ENCODE peak calls at places on chromosomes 5 and 9, in four cellular contexts. One of them, this sample, is unnamed.

GRCh38 chr9:17004500-17004899 is 130.3 kb upstream of the CNTLN start:
- DNase-seq in stimulated activated CD4-positive, alpha-beta T cell treated with anti-CD3 and anti-CD28 coated beads, TNF-alpha, amount 100 ng/mL, for 1 hour: no peak
- DNase-seq in HFFc6: peak; percentile 53
- DNase-seq in activated CD8-positive, alpha-beta memory T cell treated with anti-CD3 and anti-CD28 coated beads, Interleukin-2, amount 50 U/mL, for 48 hours: no peak
- DNase-seq in this sample: no peak

GRCh38 chr5:50854082-50854481 is 187.6 kb downstream of the PARP8 start:
- DNase-seq in stimulated activated CD4-positive, alpha-beta T cell treated with anti-CD3 and anti-CD28 coated beads, TNF-alpha, amount 100 ng/mL, for 1 hour: no peak
- DNase-seq in HFFc6: no peak
- DNase-seq in activated CD8-positive, alpha-beta memory T cell treated with anti-CD3 and anti-CD28 coated beads, Interleukin-2, amount 50 U/mL, for 48 hours: no peak
- DNase-seq in this sample: no peak

GRCh38 chr5:179304466-179304865 is 40.8 kb downstream of the ADAMTS2 start:
- DNase-seq in stimulated activated CD4-positive, alpha-beta T cell treated with anti-CD3 and anti-CD28 coated beads, TNF-alpha, amount 100 ng/mL, for 1 hour: no peak
- DNase-seq in HFFc6: peak; percentile 96
- DNase-seq in activated CD8-positive, alpha-beta memory T cell treated with anti-CD3 and anti-CD28 coated beads, Interleukin-2, amount 50 U/mL, for 48 hours: no peak
- DNase-seq in this sample: no peak

GRCh38 chr9:131674425-131675421 is 65.2 kb downstream of the RAPGEF1 start:
- DNase-seq in HFFc6: no peak
- DNase-seq in activated CD8-positive, alpha-beta memory T cell treated with anti-CD3 and anti-CD28 coated beads, Interleukin-2, amount 50 U/mL, for 48 hours: no peak
- DNase-seq in stimulated activated CD4-positive, alpha-beta T cell treated with anti-CD3 and anti-CD28 coated beads, TNF-alpha, amount 100 ng/mL, for 1 hour: no peak
- DNase-seq in this sample: no peak

GRCh38 chr9:138020120-138020794 is 142.7 kb downstream of the CACNA1B start:
- DNase-seq in HFFc6: no peak
- DNase-seq in stimulated activated CD4-positive, alpha-beta T cell treated with anti-CD3 and anti-CD28 coated beads, TNF-alpha, amount 100 ng/mL, for 1 hour: no peak
- DNase-seq in activated CD8-positive, alpha-beta memory T cell treated with anti-CD3 and anti-CD28 coated beads, Interleukin-2, amount 50 U/mL, for 48 hours: no peak
- DNase-seq in this sample: no peak

GRCh38 chr9:16960084-16960483 is 89.6 kb upstream of the BNC2 start:
- DNase-seq in stimulated activated CD4-positive, alpha-beta T cell treated with anti-CD3 and anti-CD28 coated beads, TNF-alpha, amount 100 ng/mL, for 1 hour: no peak
- DNase-seq in HFFc6: peak; percentile 40
- DNase-seq in activated CD8-positive, alpha-beta memory T cell treated with anti-CD3 and anti-CD28 coated beads, Interleukin-2, amount 50 U/mL, for 48 hours: no peak
- DNase-seq in this sample: no peak

GRCh38 chr5:1511651-1512540 is 11.9 kb downstream of the LPCAT1 start:
- DNase-seq in activated CD8-positive, alpha-beta memory T cell treated with anti-CD3 and anti-CD28 coated beads, Interleukin-2, amount 50 U/mL, for 48 hours: no peak
- DNase-seq in HFFc6: peak; percentile 79
- DNase-seq in stimulated activated CD4-positive, alpha-beta T cell treated with anti-CD3 and anti-CD28 coated beads, TNF-alpha, amount 100 ng/mL, for 1 hour: no peak
- DNase-seq in this sample: peak; percentile 8

GRCh38 chr5:29077451-29077850 is 2039.1 kb upstream of the CDH9 start:
- DNase-seq in HFFc6: no peak
- DNase-seq in stimulated activated CD4-positive, alpha-beta T cell treated with anti-CD3 and anti-CD28 coated beads, TNF-alpha, amount 100 ng/mL, for 1 hour: no peak
- DNase-seq in activated CD8-positive, alpha-beta memory T cell treated with anti-CD3 and anti-CD28 coated beads, Interleukin-2, amount 50 U/mL, for 48 hours: no peak
- DNase-seq in this sample: no peak

GRCh38 chr9:133362359-133363044 is 6.2 kb downstream of the SURF2 start:
- DNase-seq in activated CD8-positive, alpha-beta memory T cell treated with anti-CD3 and anti-CD28 coated beads, Interleukin-2, amount 50 U/mL, for 48 hours: no peak
- DNase-seq in stimulated activated CD4-positive, alpha-beta T cell treated with anti-CD3 and anti-CD28 coated beads, TNF-alpha, amount 100 ng/mL, for 1 hour: no peak
- DNase-seq in HFFc6: no peak
- DNase-seq in this sample: no peak

GRCh38 chr9:82105729-82106128 is 117.2 kb downstream of the SPATA31D1 start:
- DNase-seq in activated CD8-positive, alpha-beta memory T cell treated with anti-CD3 and anti-CD28 coated beads, Interleukin-2, amount 50 U/mL, for 48 hours: no peak
- DNase-seq in HFFc6: no peak
- DNase-seq in stimulated activated CD4-positive, alpha-beta T cell treated with anti-CD3 and anti-CD28 coated beads, TNF-alpha, amount 100 ng/mL, for 1 hour: no peak
- DNase-seq in this sample: no peak

GRCh38 chr9:123377211-123377971 is 21.4 kb downstream of the CRB2 start:
- DNase-seq in HFFc6: no peak
- DNase-seq in stimulated activated CD4-positive, alpha-beta T cell treated with anti-CD3 and anti-CD28 coated beads, TNF-alpha, amount 100 ng/mL, for 1 hour: no peak
- DNase-seq in activated CD8-positive, alpha-beta memory T cell treated with anti-CD3 and anti-CD28 coated beads, Interleukin-2, amount 50 U/mL, for 48 hours: no peak
- DNase-seq in this sample: no peak

GRCh38 chr9:76581752-76582151 is 122.8 kb downstream of the GCNT1 start:
- DNase-seq in activated CD8-positive, alpha-beta memory T cell treated with anti-CD3 and anti-CD28 coated beads, Interleukin-2, amount 50 U/mL, for 48 hours: no peak
- DNase-seq in HFFc6: no peak
- DNase-seq in stimulated activated CD4-positive, alpha-beta T cell treated with anti-CD3 and anti-CD28 coated beads, TNF-alpha, amount 100 ng/mL, for 1 hour: no peak
- DNase-seq in this sample: no peak

GRCh38 chr5:179194941-179195381 is 134.8 kb downstream of the ZNF354C start:
- DNase-seq in activated CD8-positive, alpha-beta memory T cell treated with anti-CD3 and anti-CD28 coated beads, Interleukin-2, amount 50 U/mL, for 48 hours: no peak
- DNase-seq in HFFc6: no peak
- DNase-seq in stimulated activated CD4-positive, alpha-beta T cell treated with anti-CD3 and anti-CD28 coated beads, TNF-alpha, amount 100 ng/mL, for 1 hour: no peak
- DNase-seq in this sample: no peak

GRCh38 chr9:136906251-136906650 is 19.9 kb downstream of the TRAF2 start:
- DNase-seq in stimulated activated CD4-positive, alpha-beta T cell treated with anti-CD3 and anti-CD28 coated beads, TNF-alpha, amount 100 ng/mL, for 1 hour: no peak
- DNase-seq in activated CD8-positive, alpha-beta memory T cell treated with anti-CD3 and anti-CD28 coated beads, Interleukin-2, amount 50 U/mL, for 48 hours: no peak
- DNase-seq in HFFc6: no peak
- DNase-seq in this sample: no peak

GRCh38 chr9:1057910-1058309 is 7.8 kb downstream of the DMRT2 start:
- DNase-seq in HFFc6: no peak
- DNase-seq in activated CD8-positive, alpha-beta memory T cell treated with anti-CD3 and anti-CD28 coated beads, Interleukin-2, amount 50 U/mL, for 48 hours: no peak
- DNase-seq in stimulated activated CD4-positive, alpha-beta T cell treated with anti-CD3 and anti-CD28 coated beads, TNF-alpha, amount 100 ng/mL, for 1 hour: no peak
- DNase-seq in this sample: no peak